ENCODE peak calls at places on chromosome 4, in five cellular contexts. Z is K562, C is IMR-90, V is H1, Y is HepG2. K is an unnamed sample.

GRCh38 chr4:82044141-82044993 is 329.4 kb downstream of the HNRNPD start:
- DNase-seq in Z (no peak), C (peak; percentile 0), V (peak; percentile 84), Y (no peak), K (no peak)

GRCh38 chr4:26176621-26177121 is 144.1 kb upstream of the RBPJ start:
- DNase-seq in Z (no peak), C (peak; percentile 85), V (no peak), Y (no peak), K (no peak)

GRCh38 chr4:60296381-60296780 is 903.7 kb upstream of the ADGRL3 start:
- DNase-seq in Z (no peak), C (no peak), V (no peak), Y (no peak), K (no peak)

GRCh38 chr4:1008840-1009646 is 2.4 kb upstream of the FGFRL1 start:
- DNase-seq in Z (no peak), C (no peak), V (no peak), Y (no peak), K (no peak)

GRCh38 chr4:55181606-55182005 is 56.2 kb upstream of the KDR start:
- DNase-seq in Z (no peak), C (peak; percentile 42), V (no peak), Y (no peak), K (no peak)

GRCh38 chr4:66062044-66062443 is 391.8 kb upstream of the EPHA5 start:
- DNase-seq in Z (no peak), C (no peak), V (no peak), Y (no peak), K (no peak)

GRCh38 chr4:175421506-175421905 is 390.6 kb downstream of the GPM6A start:
- DNase-seq in Z (no peak), C (peak; percentile 66), V (no peak), Y (peak; percentile 0), K (peak; percentile 52)

GRCh38 chr4:105840426-105841174 is 54.7 kb upstream of the NPNT start:
- DNase-seq in Z (no peak), C (no peak), V (no peak), Y (no peak), K (no peak)

GRCh38 chr4:8077181-8078108 is 81.2 kb downstream of the ABLIM2 start:
- DNase-seq in Z (no peak), C (no peak), V (no peak), Y (no peak), K (no peak)

GRCh38 chr4:118270492-118270891 is 82.3 kb downstream of the PRSS12 start:
- DNase-seq in Z (peak; percentile 18), C (peak; percentile 66), V (no peak), Y (peak; percentile 41), K (peak; percentile 43)

GRCh38 chr4:73019462-73020047 is 50.0 kb downstream of the COX18 start:
- DNase-seq in Z (peak; percentile 39), C (peak; percentile 47), V (no peak), Y (peak; percentile 23), K (peak; percentile 18)

GRCh38 chr4:109127866-109128265 is 174.6 kb downstream of the COL25A1 start:
- DNase-seq in Z (no peak), C (no peak), V (no peak), Y (no peak), K (no peak)

GRCh38 chr4:1337376-1337831 is 9.6 kb upstream of the UVSSA start:
- DNase-seq in Z (no peak), C (peak; percentile 51), V (no peak), Y (peak; percentile 29), K (no peak)

GRCh38 chr4:100790838-100791615 is 273.2 kb upstream of the EMCN start:
- DNase-seq in Z (no peak), C (no peak), V (no peak), Y (no peak), K (no peak)

GRCh38 chr4:89562715-89563114 is 255.1 kb upstream of the GPRIN3 start:
- DNase-seq in Z (no peak), C (peak; percentile 40), V (no peak), Y (no peak), K (no peak)

GRCh38 chr4:89567936-89568335 is 260.3 kb upstream of the GPRIN3 start:
- DNase-seq in Z (no peak), C (no peak), V (no peak), Y (no peak), K (no peak)

GRCh38 chr4:89561051-89561450 is 253.5 kb upstream of the GPRIN3 start:
- DNase-seq in Z (no peak), C (no peak), V (no peak), Y (no peak), K (no peak)

GRCh38 chr4:89558147-89558546 is 250.5 kb upstream of the GPRIN3 start:
- DNase-seq in Z (no peak), C (no peak), V (no peak), Y (no peak), K (peak; percentile 12)

DNA sequence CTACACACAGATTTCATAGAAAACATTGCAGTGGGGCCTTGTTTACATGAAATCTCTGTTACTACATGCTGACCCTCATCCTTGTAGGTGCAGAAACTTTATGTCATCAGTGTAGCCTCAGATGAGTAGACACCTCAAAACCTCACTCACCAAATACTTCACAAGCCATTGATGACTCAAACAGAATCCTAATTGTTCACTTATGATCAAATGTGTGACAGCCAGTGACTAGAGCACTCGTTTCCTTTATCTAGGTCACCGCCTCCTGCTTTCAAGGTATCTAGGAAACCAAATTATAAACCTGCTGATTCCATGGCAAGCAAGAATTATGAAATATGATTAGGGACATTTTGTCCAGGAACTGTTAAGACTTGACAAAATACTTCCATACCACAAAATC is 255.8 kb upstream of the GPRIN3 start:
- DNase-seq in Z (no peak), C (no peak), V (no peak), Y (no peak), K (no peak)
- TF ChIP-seq MAFK in Z (no peak), C (no peak), V (no peak), Y (no peak), K (no peak)

GRCh38 chr4:57119054-57119651 is 9.0 kb upstream of the IGFBP7 start:
- DNase-seq in Z (no peak), C (peak; percentile 96), V (no peak), Y (no peak), K (peak; percentile 75)

GRCh38 chr4:57122959-57123358 is 12.8 kb upstream of the IGFBP7 start:
- DNase-seq in Z (no peak), C (no peak), V (no peak), Y (no peak), K (no peak)

GRCh38 chr4:57127361-57127760 is 17.2 kb upstream of the IGFBP7 start:
- DNase-seq in Z (no peak), C (no peak), V (no peak), Y (no peak), K (no peak)

GRCh38 chr4:57129477-57129876 is 19.3 kb upstream of the IGFBP7 start:
- DNase-seq in Z (no peak), C (no peak), V (no peak), Y (no peak), K (no peak)

GRCh38 chr4:57124145-57124544 is 14.0 kb upstream of the IGFBP7 start:
- DNase-seq in Z (no peak), C (no peak), V (no peak), Y (no peak), K (no peak)
- TF ChIP-seq MAFK in Z (no peak), C (no peak), V (no peak), Y (no peak), K (no peak)

GRCh38 chr4:3021127-3021526 is 53.2 kb downstream of the HTT-AS start:
- DNase-seq in Z (no peak), C (no peak), V (no peak), Y (no peak), K (no peak)
- TF ChIP-seq MAFK in Z (no peak), C (no peak), V (no peak), Y (no peak), K (no peak)

GRCh38 chr4:20684852-20685763 is 15.2 kb upstream of the PACRGL start:
- DNase-seq in Z (peak; percentile 16), C (peak; percentile 27), V (no peak), Y (no peak), K (peak; percentile 1)
- TF ChIP-seq MAFK in Z (no peak), C (no peak), V (no peak), Y (no peak), K (no peak)

K was measured in A549.